ENCODE peak calls at places on chromosomes 6 and 20, in six cellular contexts. M is astrocyte of the cerebellum, Y is AG04450, F is neural progenitor cell, S is ACHN, G is iPS-NIHi11. P is an unnamed sample.

GRCh38 chr6:130760006-130760405 is 67.2 kb upstream of the SMLR1 start:
- DNase-seq in M (peak), Y (no peak), F (peak), S (peak), G (peak), P (peak)

GRCh38 chr20:48474022-48474421 is 353.8 kb downstream of the PREX1 start:
- DNase-seq in M (no peak), Y (no peak), F (no peak), S (no peak), G (no peak), P (no peak)

GRCh38 chr6:105433723-105434122 is 30.8 kb upstream of the PREP start:
- DNase-seq in M (no peak), Y (no peak), F (no peak), S (no peak), G (no peak), P (no peak)

GRCh38 chr20:62631336-62632317 is 10.7 kb upstream of the SLCO4A1 start:
- DNase-seq in M (no peak), Y (no peak), F (no peak), S (no peak), G (no peak), P (no peak)

GRCh38 chr6:47000842-47001241 is 41.3 kb downstream of the ADGRF1 start:
- DNase-seq in M (no peak), Y (no peak), F (no peak), S (no peak), G (no peak), P (no peak)

GRCh38 chr20:23776067-23776771 is 25.5 kb upstream of the CST1 start:
- DNase-seq in M (no peak), Y (no peak), F (peak), S (no peak), G (peak), P (peak)

GRCh38 chr6:170090561-170090960 is 200.3 kb downstream of the DLL1 start:
- DNase-seq in M (no peak), Y (no peak), F (no peak), S (no peak), G (no peak), P (no peak)

GRCh38 chr20:19423892-19424620 is 211.6 kb downstream of the SLC24A3 start:
- DNase-seq in M (no peak), Y (no peak), F (no peak), S (no peak), G (no peak), P (no peak)

GRCh38 chr6:148624025-148624424 is 122.8 kb upstream of the UST start:
- DNase-seq in M (no peak), Y (no peak), F (no peak), S (no peak), G (no peak), P (no peak)

GRCh38 chr6:35360349-35361138 is 18.2 kb downstream of the PPARD start:
- DNase-seq in M (peak), Y (no peak), F (no peak), S (peak), G (peak), P (peak)

GRCh38 chr6:116557863-116558262 is 4.3 kb downstream of the CALHM4 start:
- DNase-seq in M (peak), Y (peak), F (no peak), S (peak), G (no peak), P (no peak)

GRCh38 chr6:142542704-142543233 is 241.0 kb downstream of the ADGRG6 start:
- DNase-seq in M (peak), Y (peak), F (no peak), S (peak), G (no peak), P (no peak)

GRCh38 chr20:31630187-31630790 is 7.4 kb upstream of the COX4I2 start:
- DNase-seq in M (no peak), Y (no peak), F (no peak), S (no peak), G (no peak), P (no peak)

GRCh38 chr20:43533060-43533459 is 25.6 kb downstream of the L3MBTL1 start:
- DNase-seq in M (no peak), Y (no peak), F (no peak), S (no peak), G (no peak), P (no peak)

GRCh38 chr6:137341721-137342195 is 122.6 kb upstream of the IFNGR1 start:
- DNase-seq in M (no peak), Y (no peak), F (peak), S (peak), G (peak), P (peak)

GRCh38 chr6:5507056-5507722 is 245.9 kb downstream of the FARS2 start:
- DNase-seq in M (no peak), Y (no peak), F (no peak), S (peak), G (no peak), P (no peak)

GRCh38 chr20:40980106-40980827 is 48.4 kb upstream of the TOP1 start:
- DNase-seq in M (no peak), Y (no peak), F (no peak), S (no peak), G (no peak), P (no peak)

GRCh38 chr6:90730191-90730673 is 143.4 kb upstream of the MAP3K7 start:
- DNase-seq in M (no peak), Y (no peak), F (no peak), S (no peak), G (no peak), P (no peak)

GRCh38 chr20:32019156-32019510 is 8.9 kb downstream of the CCM2L start:
- DNase-seq in M (no peak), Y (no peak), F (peak), S (peak), G (peak), P (peak)

GRCh38 chr6:134714679-134715078 is 235.2 kb downstream of the ALDH8A1 start:
- DNase-seq in M (peak), Y (no peak), F (no peak), S (peak), G (no peak), P (no peak)

GRCh38 chr20:58407201-58407873 is 18.3 kb downstream of the VAPB start:
- DNase-seq in M (no peak), Y (no peak), F (no peak), S (no peak), G (no peak), P (no peak)

GRCh38 chr6:108651781-108652227 is 91.1 kb downstream of the FOXO3 start:
- DNase-seq in M (peak), Y (peak), F (no peak), S (no peak), G (no peak), P (no peak)

GRCh38 chr6:152981989-152982767 is 663 bp downstream of the FBXO5 start:
- DNase-seq in M (no peak), Y (no peak), F (peak), S (no peak), G (peak), P (peak)

GRCh38 chr20:47527004-47527800 is 25.5 kb downstream of the NCOA3 start:
- DNase-seq in M (no peak), Y (no peak), F (no peak), S (no peak), G (no peak), P (no peak)